ENCODE peak calls at places on chromosome 17, in four cellular contexts. F, Z, R and A are unnamed samples.

GRCh38 chr17:180380-181212 is 854 bp downstream of the DOC2B start:
- DNase-seq in F (no peak), Z (no peak), R (no peak), A (no peak)

GRCh38 chr17:258906-259305 is 77.5 kb upstream of the DOC2B start:
- DNase-seq in F (no peak), Z (peak; percentile 12), R (no peak), A (no peak)

GRCh38 chr17:62964506-62964905 is 1.5 kb upstream of the TANC2 start:
- DNase-seq in F (no peak), Z (no peak), R (no peak), A (no peak)

GRCh38 chr17:8001976-8002645 is at the start of gene GUCY2D:
- DNase-seq in F (no peak), Z (no peak), R (no peak), A (no peak)

GRCh38 chr17:81814748-81815645 is 11.0 kb downstream of the GCGR start:
- DNase-seq in F (no peak), Z (no peak), R (no peak), A (no peak)

GRCh38 chr17:66365204-66365524 is 62.8 kb downstream of the PRKCA start:
- DNase-seq in F (no peak), Z (no peak), R (no peak), A (no peak)

GRCh38 chr17:63774982-63775290 is 966 bp downstream of the DDX42 start:
- DNase-seq in F (no peak), Z (no peak), R (no peak), A (no peak)

GRCh38 chr17:67518881-67519280 is 141.8 kb downstream of the PITPNC1 start:
- DNase-seq in F (no peak), Z (no peak), R (no peak), A (no peak)

GRCh38 chr17:50976951-50977472 is 110.9 kb upstream of the TOB1 start:
- DNase-seq in F (no peak), Z (no peak), R (no peak), A (no peak)

GRCh38 chr17:64244165-64244564 is 18.9 kb downstream of the TEX2 start:
- DNase-seq in F (no peak), Z (no peak), R (no peak), A (no peak)

GRCh38 chr17:37392024-37392590 is 14.5 kb downstream of the ACACA start:
- DNase-seq in F (no peak), Z (no peak), R (no peak), A (no peak)

GRCh38 chr17:60524463-60525346 is 1.3 kb downstream of the APPBP2 start:
- DNase-seq in F (no peak), Z (no peak), R (no peak), A (no peak)

GRCh38 chr17:18937981-18938691 is 13.8 kb upstream of the SLC5A10 start:
- DNase-seq in F (no peak), Z (peak; percentile 38), R (no peak), A (no peak)

GRCh38 chr17:82105882-82106696 is 8.1 kb upstream of the FASN start:
- DNase-seq in F (no peak), Z (peak; percentile 78), R (peak; percentile 41), A (no peak)

GRCh38 chr17:4899341-4900230 is at the start of gene C17orf107:
- DNase-seq in F (no peak), Z (peak; percentile 91), R (peak; percentile 93), A (no peak)

GRCh38 chr17:2853722-2854580 is 57.7 kb downstream of the RAP1GAP2 start:
- DNase-seq in F (no peak), Z (peak; percentile 53), R (no peak), A (no peak)

GRCh38 chr17:6556121-6557039 is at the start of gene PITPNM3:
- DNase-seq in F (no peak), Z (peak; percentile 42), R (no peak), A (no peak)

GRCh38 chr17:31499771-31500554 is 108.5 kb downstream of the RAB11FIP4 start:
- DNase-seq in F (peak; percentile 6), Z (no peak), R (no peak), A (no peak)

GRCh38 chr17:77887464-77888241 is 70.8 kb upstream of the TNRC6C start:
- DNase-seq in F (no peak), Z (peak; percentile 62), R (peak; percentile 75), A (no peak)

GRCh38 chr17:75614006-75614405 is 19.2 kb upstream of the SMIM5 start:
- DNase-seq in F (no peak), Z (no peak), R (no peak), A (no peak)

GRCh38 chr17:60579090-60579489 is 20.9 kb upstream of the PPM1D start:
- DNase-seq in F (no peak), Z (no peak), R (no peak), A (no peak)

GRCh38 chr17:4597975-4598374 is 13.6 kb downstream of the SMTNL2 start:
- DNase-seq in F (no peak), Z (no peak), R (no peak), A (no peak)

GRCh38 chr17:65553009-65553645 is 8.3 kb downstream of the AXIN2 start:
- DNase-seq in F (no peak), Z (no peak), R (no peak), A (no peak)

GRCh38 chr17:72116692-72117469 is 3.9 kb upstream of the SOX9 start:
- DNase-seq in F (no peak), Z (peak; percentile 32), R (no peak), A (no peak)

GRCh38 chr17:81608082-81608481 is 28.8 kb downstream of the NPLOC4 start:
- DNase-seq in F (no peak), Z (no peak), R (no peak), A (no peak)

GRCh38 chr17:44794699-44795413 is 35.2 kb downstream of the GJC1 start:
- DNase-seq in F (peak; percentile 41), Z (no peak), R (no peak), A (peak; percentile 73)

GRCh38 chr17:27895110-27895895 is 2.1 kb upstream of the LYRM9 start:
- DNase-seq in F (no peak), Z (no peak), R (no peak), A (no peak)

GRCh38 chr17:57985675-57985974 is 2.4 kb downstream of the VEZF1 start:
- DNase-seq in F (no peak), Z (no peak), R (no peak), A (no peak)

GRCh38 chr17:10226930-10227695 is 28.7 kb upstream of the GAS7 start:
- DNase-seq in F (no peak), Z (peak; percentile 45), R (peak; percentile 27), A (no peak)

GRCh38 chr17:47184671-47185070 is 4.4 kb downstream of the CDC27 start:
- DNase-seq in F (no peak), Z (no peak), R (no peak), A (no peak)

GRCh38 chr17:73397856-73398540 is 86.2 kb upstream of the CDC42EP4 start:
- DNase-seq in F (no peak), Z (no peak), R (no peak), A (no peak)

GRCh38 chr17:62995377-62995885 is 29.4 kb downstream of the TANC2 start:
- DNase-seq in F (no peak), Z (no peak), R (no peak), A (no peak)

GRCh38 chr17:8326591-8327583 is 12.8 kb upstream of the ODF4 start:
- DNase-seq in F (no peak), Z (no peak), R (no peak), A (no peak)

GRCh38 chr17:10292057-10292931 is 80.5 kb downstream of the MYH13 start:
- DNase-seq in F (no peak), Z (no peak), R (no peak), A (no peak)

GRCh38 chr17:31654936-31655335 is 204.1 kb downstream of the COPRS start:
- DNase-seq in F (no peak), Z (no peak), R (no peak), A (no peak)

GRCh38 chr17:78680436-78680835 is 101.6 kb downstream of the CYTH1 start:
- DNase-seq in F (no peak), Z (no peak), R (no peak), A (no peak)

GRCh38 chr17:76080207-76080933 is 1.4 kb downstream of the ZACN start:
- DNase-seq in F (no peak), Z (no peak), R (no peak), A (no peak)